ENCODE peak calls at places on chromosomes 4 and X, in seven cellular contexts. S is suprapubic skin, X is K562, V is GM12891, H is heart left ventricle, N is transverse colon, R is endothelial cell of umbilical vein. Q is an unnamed sample.

GRCh38 chr4:105145913-105146285 is 777 bp upstream of the TET2 start:
- DNase-seq in S (peak; percentile 64), X (no peak), V (no peak), H (peak; percentile 26), N (peak; percentile 21), R (peak; percentile 15), Q (peak; percentile 66)

GRCh38 chr4:21638171-21638715 is 310.3 kb downstream of the KCNIP4 start:
- DNase-seq in S (no peak), X (no peak), V (no peak), H (no peak), N (no peak), R (no peak), Q (no peak)

GRCh38 chr4:84503495-84504437 is 4.7 kb upstream of the NKX6-1 start:
- DNase-seq in S (no peak), X (peak; percentile 52), V (no peak), H (no peak), N (no peak), R (peak; percentile 67), Q (no peak)

GRCh38 chr4:13617801-13618200 is 9.7 kb downstream of the BOD1L1 start:
- DNase-seq in S (no peak), X (no peak), V (no peak), H (no peak), N (no peak), R (no peak), Q (no peak)

GRCh38 chr4:96736352-96736889 is 896.5 kb downstream of the PDHA2 start:
- DNase-seq in S (no peak), X (no peak), V (no peak), H (no peak), N (no peak), R (peak; percentile 46), Q (no peak)

GRCh38 chr4:174763454-174764104 is 65.5 kb downstream of the GLRA3 start:
- DNase-seq in S (no peak), X (no peak), V (no peak), H (no peak), N (no peak), R (no peak), Q (no peak)

GRCh38 chr4:55407119-55407518 is 11.4 kb downstream of the TMEM165 start:
- DNase-seq in S (no peak), X (no peak), V (no peak), H (no peak), N (no peak), R (no peak), Q (no peak)

GRCh38 chrX:111868726-111869638 is 7.0 kb upstream of the TRPC5OS start:
- DNase-seq in S (no peak), X (no peak), V (no peak), H (no peak), N (no peak), R (peak; percentile 1), Q (no peak)

GRCh38 chr4:108762559-108763225 is at the start of gene ETNPPL:
- DNase-seq in S (no peak), X (no peak), V (peak; percentile 19), H (peak; percentile 50), N (no peak), R (peak; percentile 20), Q (peak; percentile 85)

DNA sequence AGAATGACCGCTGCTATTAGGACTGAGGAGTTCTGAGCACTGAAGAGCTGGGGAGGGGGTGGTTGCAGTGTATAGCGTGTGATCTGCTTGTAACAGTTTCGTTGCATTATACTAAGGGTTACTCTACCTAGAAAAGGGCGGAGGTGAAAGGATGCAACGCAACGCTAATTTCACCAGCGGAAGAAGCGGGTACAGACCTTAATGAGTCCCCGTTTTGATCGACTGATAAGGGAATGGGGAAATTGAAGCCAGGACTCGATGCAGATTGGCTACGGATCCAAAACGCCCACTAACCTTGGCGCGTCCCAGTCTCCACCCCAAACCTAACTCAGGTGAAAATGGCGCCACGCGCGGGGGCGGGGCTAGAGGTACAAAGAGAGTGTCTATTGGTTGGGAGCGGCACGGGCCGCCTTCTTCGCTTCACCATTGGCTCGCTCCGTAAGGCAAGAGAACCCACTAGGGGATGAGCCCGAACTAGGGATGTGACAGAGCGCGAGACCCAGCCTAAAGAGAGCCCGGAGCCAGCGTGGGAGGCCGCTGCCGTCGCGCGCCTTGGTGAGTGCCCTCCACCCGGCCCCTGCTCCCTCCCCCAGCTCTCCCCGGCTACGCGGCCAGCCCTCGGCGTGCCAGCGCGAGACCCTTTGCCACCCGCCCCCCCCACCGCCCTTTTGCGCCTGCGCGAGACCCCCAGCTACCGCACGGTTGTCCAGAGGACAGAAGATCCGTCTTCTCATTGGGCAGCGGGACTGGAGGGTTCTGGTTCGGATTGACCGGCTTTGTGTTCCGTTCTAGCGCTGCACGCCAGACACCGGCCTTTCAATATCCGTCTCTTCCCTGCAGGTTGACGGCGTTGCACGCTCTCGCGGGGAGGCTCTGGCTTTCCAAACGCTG is at the start of gene EBP:
- DNase-seq in S (peak; percentile 93), X (peak; percentile 93), V (peak; percentile 80), H (peak; percentile 87), N (peak; percentile 95), R (peak; percentile 83), Q (peak; percentile 88)
- TF ChIP-seq POLR2A in S (peak; percentile 43), X (peak; percentile 77), V (peak; percentile 58), H (no peak), N (peak; percentile 83), R (peak; percentile 71), Q (peak; percentile 84)

GRCh38 chrX:30888526-30889146 is 418 bp downstream of the TAB3 start:
- DNase-seq in S (peak; percentile 63), X (no peak), V (no peak), H (peak; percentile 28), N (peak; percentile 14), R (peak; percentile 18), Q (no peak)

GRCh38 chrX:30887288-30887687 is 1.8 kb downstream of the TAB3 start:
- DNase-seq in S (no peak), X (no peak), V (no peak), H (no peak), N (no peak), R (no peak), Q (no peak)

GRCh38 chrX:30885136-30885535 is 3.9 kb downstream of the TAB3 start:
- DNase-seq in S (no peak), X (no peak), V (no peak), H (no peak), N (no peak), R (no peak), Q (no peak)

GRCh38 chrX:30883141-30883540 is 5.9 kb downstream of the TAB3 start:
- DNase-seq in S (no peak), X (no peak), V (no peak), H (no peak), N (no peak), R (no peak), Q (no peak)

GRCh38 chrX:30887721-30888120 is 1.3 kb downstream of the TAB3 start:
- DNase-seq in S (no peak), X (no peak), V (no peak), H (no peak), N (no peak), R (no peak), Q (no peak)
- TF ChIP-seq POLR2A in S (no peak), X (no peak), V (no peak), H (no peak), N (no peak), R (no peak), Q (no peak)

GRCh38 chr4:38781854-38782261 is 932 bp downstream of the TLR10 start:
- DNase-seq in S (no peak), X (no peak), V (no peak), H (no peak), N (no peak), R (no peak), Q (no peak)
- TF ChIP-seq POLR2A in S (no peak), X (no peak), V (no peak), H (no peak), N (no peak), R (no peak), Q (no peak)

GRCh38 chr4:137823007-137823406 is 290.7 kb upstream of the PCDH18 start:
- DNase-seq in S (no peak), X (no peak), V (no peak), H (no peak), N (no peak), R (no peak), Q (no peak)
- TF ChIP-seq POLR2A in S (no peak), X (no peak), V (no peak), H (no peak), N (no peak), R (no peak), Q (no peak)

GRCh38 chrX:40735318-40736169 is at the start of gene MED14:
- DNase-seq in S (peak; percentile 92), X (peak; percentile 82), V (peak; percentile 42), H (peak; percentile 91), N (peak; percentile 93), R (peak; percentile 89), Q (peak; percentile 80)
- TF ChIP-seq POLR2A in S (peak; percentile 46), X (peak; percentile 77), V (peak; percentile 70), H (no peak), N (peak; percentile 80), R (peak; percentile 70), Q (peak; percentile 37)

GRCh38 chrX:30889147-30890125 is at the start of gene TAB3:
- DNase-seq in S (peak; percentile 96), X (peak; percentile 91), V (peak; percentile 57), H (peak; percentile 95), N (peak; percentile 95), R (peak; percentile 97), Q (peak; percentile 90)
- TF ChIP-seq POLR2A in S (peak; percentile 29), X (peak; percentile 51), V (no peak), H (no peak), N (peak; percentile 28), R (peak; percentile 55), Q (no peak)

DNA sequence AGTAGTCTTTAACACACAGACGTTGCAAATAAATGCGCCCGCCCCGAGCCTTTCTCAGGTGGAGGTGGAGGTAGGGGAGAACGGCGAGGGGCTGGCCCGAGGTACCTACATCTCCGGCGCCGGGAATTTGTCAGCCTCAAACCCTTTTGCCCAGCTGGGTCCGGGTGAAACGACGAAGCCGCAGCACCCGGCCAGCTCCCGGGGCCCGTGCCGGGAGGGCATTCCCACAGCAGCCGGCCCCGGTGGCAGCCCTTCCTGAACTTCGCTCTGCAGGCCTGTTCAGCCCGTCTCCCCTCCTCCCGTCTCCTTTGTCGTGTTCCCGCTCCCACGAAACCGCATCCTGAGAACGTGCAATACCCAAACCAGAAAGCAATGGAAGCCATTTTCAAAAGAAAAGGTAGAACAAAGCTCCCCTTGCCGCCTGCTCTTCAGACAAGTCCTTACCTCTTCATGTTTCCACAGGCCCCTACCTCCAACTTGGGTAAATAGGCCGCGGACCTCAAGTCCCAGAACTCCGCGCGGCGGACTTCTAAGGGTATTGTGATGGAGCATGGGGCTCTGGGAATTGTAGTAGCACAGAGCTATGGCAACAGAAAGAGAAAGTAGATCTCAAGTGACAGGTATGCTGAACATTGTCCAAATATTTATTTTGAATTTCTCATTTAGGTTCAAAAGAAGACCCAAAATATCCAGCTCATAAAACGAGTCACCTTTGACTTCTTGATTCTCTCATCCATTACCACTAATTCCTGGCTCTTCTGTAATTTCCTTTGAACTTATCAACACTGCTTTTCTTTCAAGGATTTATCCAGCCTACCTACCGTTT is at the start of gene RBM41:
- DNase-seq in S (peak; percentile 73), X (peak; percentile 17), V (peak; percentile 9), H (peak; percentile 77), N (peak; percentile 81), R (peak; percentile 83), Q (peak; percentile 9)
- TF ChIP-seq POLR2A in S (no peak), X (peak; percentile 39), V (no peak), H (no peak), N (no peak), R (no peak), Q (peak; percentile 65)